ENCODE peak calls at places on chromosomes 3 and 15, in six cellular contexts. M is H1, E is H9, N is neuronal stem cell, K is IMR-90, H is mesenchymal stem cell. T is an unnamed sample.

GRCh38 chr3:58217209-58217811 is 6.5 kb upstream of the DNASE1L3 start:
- DNase-seq in M (peak; percentile 82), N (peak; percentile 75), H (peak; percentile 80), E (peak; percentile 89), K (peak; percentile 51), T (peak; percentile 95)

GRCh38 chr3:42504334-42505202 is 2.1 kb downstream of the VIPR1 start:
- DNase-seq in E (peak; percentile 14), N (no peak), H (no peak), K (no peak), M (peak; percentile 38), T (no peak)

GRCh38 chr3:169659858-169660614 is 3.5 kb downstream of the MECOM start:
- DNase-seq in K (no peak), H (no peak), N (peak; percentile 12), M (peak; percentile 54), E (peak; percentile 49), T (no peak)

GRCh38 chr15:46413799-46414198 is 779.0 kb downstream of the SQOR start:
- DNase-seq in K (peak; percentile 19), E (no peak), N (no peak), H (peak; percentile 40), M (no peak), T (peak; percentile 49)

GRCh38 chr3:169699536-169700050 is 36.1 kb upstream of the MECOM start:
- DNase-seq in E (no peak), M (no peak), H (no peak), K (peak; percentile 72), N (no peak), T (no peak)

GRCh38 chr15:98689431-98689861 is 41.1 kb downstream of the IGF1R start:
- DNase-seq in M (no peak), N (no peak), H (peak; percentile 78), K (peak; percentile 54), E (no peak), T (no peak)

GRCh38 chr15:95875141-95875643 is 455.3 kb upstream of the NR2F2 start:
- DNase-seq in E (no peak), N (no peak), M (no peak), H (no peak), K (no peak), T (no peak)

GRCh38 chr3:195258449-195259145 is 12.4 kb downstream of the XXYLT1 start:
- DNase-seq in E (no peak), M (peak; percentile 61), N (no peak), K (no peak), H (peak; percentile 16), T (no peak)

GRCh38 chr3:12182687-12183441 is 24.2 kb upstream of the TIMP4 start:
- DNase-seq in H (no peak), E (no peak), M (no peak), N (no peak), K (no peak), T (no peak)

GRCh38 chr3:132253262-132253878 is 63.8 kb upstream of the ACP3 start:
- DNase-seq in E (no peak), K (peak; percentile 76), N (peak; percentile 21), H (peak; percentile 76), M (no peak), T (peak; percentile 74)

GRCh38 chr15:50939911-50940310 is 31.4 kb downstream of the AP4E1 start:
- DNase-seq in E (no peak), N (no peak), H (peak; percentile 52), K (peak; percentile 75), M (no peak), T (no peak)

GRCh38 chr3:70774641-70775040 is 462.2 kb upstream of the MDFIC2 start:
- DNase-seq in N (no peak), M (no peak), K (peak; percentile 12), H (no peak), E (no peak), T (no peak)

GRCh38 chr3:170608475-170608874 is 22.6 kb upstream of the SLC7A14 start:
- DNase-seq in E (no peak), N (no peak), K (no peak), M (no peak), H (no peak), T (no peak)

GRCh38 chr3:15875016-15875689 is 77.4 kb upstream of the ANKRD28 start:
- DNase-seq in E (no peak), N (no peak), M (no peak), K (peak; percentile 91), H (peak; percentile 82), T (no peak)

GRCh38 chr3:113212155-113212844 is 943 bp downstream of the BOC start:
- DNase-seq in N (no peak), K (no peak), E (no peak), M (peak; percentile 75), H (peak; percentile 58), T (peak; percentile 29)
- H3K18ac ChIP-seq in N (peak overlapping the region; percentile 100), K (peak overlapping the region; percentile 91), E (no peak overlapping the region), M (peak overlapping the region; percentile 25), H (peak overlapping the region; percentile 99), T (no peak overlapping the region)

DNA sequence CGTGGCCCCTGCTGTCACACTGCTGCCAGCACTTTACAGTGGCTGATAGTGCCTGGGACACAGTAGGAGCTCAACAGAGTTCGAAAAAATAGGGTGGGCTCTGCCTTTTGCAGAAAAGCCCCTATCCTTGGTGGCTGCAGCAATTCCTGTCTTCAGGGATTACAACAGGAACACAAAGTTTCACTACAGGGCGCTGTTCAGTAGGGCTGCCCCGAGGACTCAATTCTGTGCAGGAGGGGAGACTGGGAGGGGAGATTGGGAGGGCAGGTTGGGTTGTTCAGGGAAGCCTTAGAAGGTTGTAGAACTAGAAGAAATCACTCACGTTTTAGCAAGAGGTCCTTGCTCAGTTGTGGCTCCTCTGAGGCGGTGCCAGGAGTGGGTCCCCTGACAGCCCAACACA is 138.0 kb upstream of the TPM1 start:
- DNase-seq in H (no peak), N (no peak), M (no peak), E (no peak), K (no peak), T (no peak)
- H4K8ac ChIP-seq in H (no peak overlapping the region), N (no peak overlapping the region), M (no peak overlapping the region), E (no peak overlapping the region), K (no peak overlapping the region), T (no peak overlapping the region)

GRCh38 chr15:93138681-93139080 is 49.7 kb upstream of the RGMA start:
- DNase-seq in N (no peak), M (no peak), E (no peak), K (no peak), H (no peak), T (no peak)
- H3K23ac ChIP-seq in N (no peak overlapping the region), M (no peak overlapping the region), E (no peak overlapping the region), K (no peak overlapping the region), H (no peak overlapping the region), T (no peak overlapping the region)

GRCh38 chr3:120450914-120451669 is at the start of gene FSTL1:
- DNase-seq in E (peak; percentile 80), N (peak; percentile 80), K (peak; percentile 70), M (peak; percentile 82), H (peak; percentile 68), T (peak; percentile 89)
- H3K18ac ChIP-seq in E (peak within 1 kb of the TSS; percentile 89), N (peak within 1 kb of the TSS; percentile 97), K (peak within 1 kb of the TSS; percentile 94), M (peak within 1 kb of the TSS; percentile 71), H (peak within 1 kb of the TSS; percentile 93), T (peak within 1 kb of the TSS; percentile 88)

T was measured in mesendoderm.